ENCODE peak calls at places on chromosomes 13 and 19, in seven cellular contexts. Y is sigmoid colon, T is MCF 10A, J is upper lobe of right lung, S is foreskin fibroblast, I is nephron progenitor cell, H is CD14-positive monocyte. L is an unnamed sample.

GRCh38 chr19:12769689-12770088 is 5.7 kb downstream of the HOOK2 start:
- DNase-seq in I (peak; percentile 70), T (no peak), H (no peak), J (peak; percentile 83), Y (no peak), S (no peak), L (no peak)

GRCh38 chr19:29393915-29394460 is 131.8 kb upstream of the VSTM2B start:
- DNase-seq in H (no peak), Y (no peak), S (no peak), J (no peak), T (no peak), I (no peak), L (no peak)

GRCh38 chr13:76019421-76020044 is 383.4 kb downstream of the LMO7 start:
- DNase-seq in Y (peak; percentile 62), H (no peak), S (no peak), T (peak; percentile 11), I (peak; percentile 45), J (peak; percentile 51), L (no peak)

GRCh38 chr13:62837895-62838294 is 1422.2 kb upstream of the PCDH20 start:
- DNase-seq in H (no peak), J (no peak), Y (no peak), S (peak; percentile 81), I (no peak), T (peak; percentile 36), L (no peak)

GRCh38 chr13:36431204-36432105 is 840 bp upstream of the CCNA1 start:
- DNase-seq in I (peak; percentile 41), S (peak; percentile 45), H (no peak), Y (no peak), J (peak; percentile 74), T (peak; percentile 45), L (no peak)

GRCh38 chr19:35436477-35437141 is 11.4 kb upstream of the FFAR2 start:
- DNase-seq in H (peak; percentile 81), S (peak; percentile 47), J (no peak), T (peak; percentile 83), I (no peak), Y (no peak), L (peak; percentile 48)

GRCh38 chr13:111342716-111343115 is 22.3 kb downstream of the TEX29 start:
- DNase-seq in T (no peak), J (no peak), I (no peak), Y (no peak), H (no peak), S (no peak), L (no peak)

GRCh38 chr19:41261474-41262190 is 2.5 kb upstream of the HNRNPUL1 start:
- DNase-seq in I (no peak), S (no peak), T (no peak), J (no peak), H (no peak), Y (no peak), L (no peak)

GRCh38 chr19:38556521-38557174 is 61.1 kb downstream of the MAP4K1 start:
- DNase-seq in Y (no peak), S (peak; percentile 21), H (no peak), I (no peak), T (peak; percentile 34), J (no peak), L (no peak)

GRCh38 chr19:49847731-49848696 is 2.9 kb upstream of the PTOV1 start:
- DNase-seq in S (peak; percentile 89), H (no peak), J (no peak), T (peak; percentile 92), Y (no peak), I (no peak), L (peak; percentile 68)

GRCh38 chr13:114069376-114070097 is 62.9 kb downstream of the RASA3 start:
- DNase-seq in J (peak; percentile 44), Y (peak; percentile 62), S (no peak), I (peak; percentile 0), T (no peak), H (no peak), L (no peak)

GRCh38 chr19:10111405-10111811 is at the start of gene P2RY11:
- DNase-seq in Y (no peak), T (no peak), S (no peak), J (peak; percentile 73), I (no peak), H (no peak), L (no peak)

GRCh38 chr19:19537321-19538048 is 580 bp upstream of the CILP2 start:
- DNase-seq in I (no peak), H (no peak), T (no peak), Y (no peak), S (peak; percentile 52), J (no peak), L (no peak)

GRCh38 chr13:47890146-47890814 is 110.8 kb downstream of the SUCLA2 start:
- DNase-seq in J (no peak), I (no peak), H (no peak), Y (no peak), T (peak; percentile 11), S (peak; percentile 28), L (no peak)

GRCh38 chr13:86830046-86830445 is 841.1 kb upstream of the SLITRK5 start:
- DNase-seq in T (peak; percentile 71), J (no peak), Y (no peak), I (no peak), S (no peak), H (no peak), L (no peak)

GRCh38 chr19:44847144-44848035 is 1.3 kb downstream of the NECTIN2 start:
- DNase-seq in I (peak; percentile 65), T (peak; percentile 62), H (no peak), Y (peak; percentile 88), S (peak; percentile 80), J (peak; percentile 89), L (peak; percentile 19)

GRCh38 chr19:29660835-29661234 is 4.4 kb upstream of the PLEKHF1 start:
- DNase-seq in I (no peak), S (no peak), H (no peak), J (peak; percentile 27), Y (no peak), T (no peak), L (no peak)

GRCh38 chr19:35345671-35346111 is 2.0 kb upstream of the FFAR1 start:
- DNase-seq in S (no peak), H (no peak), J (peak; percentile 35), T (no peak), I (no peak), Y (peak; percentile 41), L (no peak)

GRCh38 chr13:98827449-98827848 is 75.0 kb upstream of the SLC15A1 start:
- DNase-seq in J (no peak), T (no peak), H (no peak), Y (no peak), I (peak; percentile 24), S (no peak), L (no peak)
- TF ChIP-seq CTCF in J (no peak), T (no peak), H (no peak), Y (no peak), I (peak; percentile 16), S (no peak), L (no peak)

GRCh38 chr19:46979103-46979769 is 40.4 kb upstream of the NPAS1 start:
- DNase-seq in H (no peak), S (no peak), Y (no peak), I (peak; percentile 51), T (no peak), J (no peak), L (no peak)
- TF ChIP-seq CTCF in H (no peak), S (no peak), Y (no peak), I (no peak), T (no peak), J (no peak), L (no peak)

GRCh38 chr19:1131718-1132552 is 28.1 kb downstream of the GPX4 start:
- DNase-seq in H (peak; percentile 95), J (peak; percentile 94), I (peak; percentile 73), Y (peak; percentile 91), T (peak; percentile 90), S (peak; percentile 97), L (peak; percentile 75)
- TF ChIP-seq CTCF in H (peak; percentile 21), J (no peak), I (no peak), Y (no peak), T (no peak), S (peak; percentile 10), L (peak; percentile 18)

GRCh38 chr13:46145950-46146349 is 36.0 kb downstream of the LCP1 start:
- DNase-seq in S (no peak), H (no peak), I (no peak), J (no peak), Y (no peak), T (no peak), L (no peak)

GRCh38 chr13:46150134-46150693 is 31.8 kb downstream of the LCP1 start:
- DNase-seq in T (no peak), I (no peak), H (no peak), Y (no peak), S (no peak), J (no peak), L (no peak)

GRCh38 chr13:46143239-46143701 is 38.4 kb upstream of the CPB2 start:
- DNase-seq in Y (no peak), T (no peak), J (no peak), S (no peak), I (no peak), H (no peak), L (no peak)

GRCh38 chr13:46149272-46150133 is 32.5 kb downstream of the LCP1 start:
- DNase-seq in H (no peak), J (no peak), S (no peak), Y (no peak), I (no peak), T (peak; percentile 53), L (peak; percentile 88)

DNA sequence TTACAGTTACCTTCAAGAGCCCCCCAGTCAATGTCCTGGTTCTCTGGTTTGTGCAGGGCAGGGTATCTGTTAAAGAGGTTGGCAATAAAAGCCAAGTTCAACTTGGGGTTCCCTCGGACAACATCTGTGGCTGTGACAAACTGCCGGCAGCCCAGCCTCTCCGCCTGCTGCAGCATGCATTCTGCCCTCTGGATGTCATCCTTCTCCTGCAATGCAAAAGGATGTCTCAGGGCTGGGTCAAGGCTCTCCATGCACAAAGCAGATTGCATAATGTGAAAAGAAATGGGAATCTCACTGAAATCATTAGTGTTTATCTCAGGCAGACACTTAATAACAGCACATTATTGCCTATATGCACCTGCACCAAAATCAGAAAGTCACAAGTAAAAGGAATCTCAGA is 35.1 kb downstream of the LCP1 start:
- DNase-seq in Y (no peak), I (peak; percentile 32), S (peak; percentile 70), T (no peak), J (no peak), H (no peak), L (no peak)
- TF ChIP-seq CTCF in Y (no peak), I (peak; percentile 17), S (peak; percentile 23), T (peak; percentile 24), J (peak; percentile 22), H (no peak), L (peak; percentile 52)

GRCh38 chr13:50303963-50304721 is 288.9 kb downstream of the KCNRG start:
- DNase-seq in I (no peak), H (no peak), Y (no peak), J (no peak), S (no peak), T (no peak), L (no peak)

DNA sequence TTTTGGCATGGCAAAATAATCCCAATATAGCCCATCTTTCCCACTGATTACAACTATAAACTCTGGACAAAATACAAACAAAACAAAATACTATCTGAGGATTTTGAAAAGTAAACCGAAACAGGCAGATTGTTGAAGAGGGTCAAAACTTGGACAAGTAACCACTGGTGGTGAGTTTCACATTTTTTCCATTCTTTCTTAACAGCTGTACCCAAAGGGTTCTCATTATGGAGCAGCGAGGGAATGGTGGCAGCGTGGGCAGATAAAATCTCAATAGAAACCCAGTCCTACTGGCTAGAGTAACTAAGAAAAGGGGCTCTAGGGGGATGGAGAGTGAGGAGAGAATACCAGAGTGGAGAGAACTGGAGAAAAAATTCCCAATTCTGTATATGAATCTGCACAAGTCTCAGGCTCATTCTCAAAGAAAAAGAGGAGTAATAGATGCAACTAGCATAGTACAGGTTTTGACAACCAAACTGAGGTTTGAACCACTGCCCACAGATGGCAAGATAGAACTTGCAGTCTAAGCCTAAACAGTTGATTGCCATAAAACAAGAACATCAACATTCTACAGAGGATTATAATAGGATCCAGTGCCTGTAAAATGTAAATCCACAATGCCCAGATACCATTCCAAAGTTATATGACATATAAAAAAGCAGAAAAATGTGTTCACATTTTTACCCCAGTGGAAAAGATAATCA is 284.5 kb downstream of the KCNRG start:
- DNase-seq in Y (no peak), T (no peak), S (no peak), I (no peak), H (no peak), J (no peak), L (peak; percentile 69)
- TF ChIP-seq CTCF in Y (no peak), T (no peak), S (no peak), I (no peak), H (no peak), J (no peak), L (no peak)

L was measured in foreskin keratinocyte.